ENCODE peak calls at places on chromosomes 3 and 15, in ten cellular contexts. Q, B, E, R, F, U, N, D, Y and S are unnamed samples.

GRCh38 chr3:67719333-67719732 is 64.9 kb upstream of the SUCLG2 start:
- DNase-seq in Q (no peak), B (no peak), E (no peak), R (no peak), F (no peak), U (no peak), N (no peak), D (no peak), Y (no peak), S (no peak)

GRCh38 chr3:66856555-66856954 is 141.6 kb upstream of the KBTBD8 start:
- DNase-seq in Q (no peak), B (no peak), E (no peak), R (no peak), F (no peak), U (no peak), N (no peak), D (no peak), Y (no peak), S (no peak)

GRCh38 chr15:81331600-81331999 is 7.7 kb upstream of the STARD5 start:
- DNase-seq in Q (no peak), B (no peak), E (no peak), R (no peak), F (no peak), U (no peak), N (no peak), D (no peak), Y (no peak), S (no peak)

GRCh38 chr3:87468235-87468634 is 191.9 kb upstream of the POU1F1 start:
- DNase-seq in Q (no peak), B (no peak), E (no peak), R (no peak), F (no peak), U (no peak), N (no peak), D (no peak), Y (no peak), S (no peak)

GRCh38 chr3:59839810-59840515 is 790.1 kb upstream of the CFAP20DC start:
- DNase-seq in Q (no peak), B (no peak), E (no peak), R (no peak), F (no peak), U (no peak), N (no peak), D (no peak), Y (no peak), S (no peak)

GRCh38 chr15:64844576-64845140 is 2.9 kb downstream of the PLEKHO2 start:
- DNase-seq in Q (no peak), B (no peak), E (no peak), R (no peak), F (no peak), U (no peak), N (no peak), D (peak; percentile 54), Y (no peak), S (no peak)

GRCh38 chr3:46959169-46959515 is 17.4 kb downstream of the CCDC12 start:
- DNase-seq in Q (no peak), B (no peak), E (no peak), R (no peak), F (no peak), U (no peak), N (no peak), D (no peak), Y (no peak), S (no peak)

GRCh38 chr3:187952849-187953248 is 201.1 kb upstream of the LPP start:
- DNase-seq in Q (no peak), B (no peak), E (no peak), R (no peak), F (no peak), U (no peak), N (no peak), D (no peak), Y (no peak), S (no peak)

DNA sequence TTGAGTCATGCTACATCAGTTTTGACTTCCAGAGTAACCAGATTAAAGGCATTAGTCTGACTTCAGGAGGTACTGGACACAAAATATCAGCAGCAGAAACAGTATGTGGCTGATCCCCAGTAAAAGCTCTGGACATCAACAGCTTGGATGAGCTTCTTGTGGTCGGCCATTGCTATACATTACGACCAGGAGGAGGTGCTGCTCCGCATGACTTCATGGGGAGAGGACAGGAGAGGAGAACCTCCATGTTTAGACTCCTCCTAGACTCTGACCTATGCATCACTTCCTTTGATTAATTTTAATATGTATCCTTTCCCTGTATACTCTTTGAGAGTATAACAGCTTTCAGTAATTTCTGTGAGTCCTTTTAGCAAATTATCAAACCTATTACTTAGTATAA is 285.6 kb upstream of the ARHGEF26 start:
- DNase-seq in Q (no peak), B (no peak), E (no peak), R (no peak), F (no peak), U (no peak), N (no peak), D (peak; percentile 10), Y (no peak), S (no peak)
- TF ChIP-seq CTCF in Q (no peak), B (no peak), E (no peak), R (no peak), F (no peak), U (no peak), N (peak; percentile 6), D (no peak), Y (no peak), S (no peak)

GRCh38 chr3:72993391-72993790 is 3.2 kb upstream of the PPP4R2 start:
- DNase-seq in Q (no peak), B (no peak), E (no peak), R (no peak), F (no peak), U (no peak), N (no peak), D (no peak), Y (no peak), S (no peak)
- TF ChIP-seq CTCF in Q (no peak), B (no peak), E (no peak), R (no peak), F (no peak), U (no peak), N (no peak), D (no peak), Y (no peak), S (no peak)

GRCh38 chr3:50321844-50322385 is 630 bp downstream of the HYAL2 start:
- DNase-seq in Q (no peak), B (no peak), E (peak; percentile 77), R (no peak), F (peak; percentile 92), U (no peak), N (no peak), D (no peak), Y (no peak), S (no peak)

GRCh38 chr3:50324351-50325144 is 2.0 kb upstream of the HYAL2 start:
- DNase-seq in Q (no peak), B (peak; percentile 66), E (peak; percentile 65), R (peak; percentile 54), F (peak; percentile 90), U (no peak), N (peak; percentile 84), D (peak; percentile 85), Y (no peak), S (peak; percentile 79)

GRCh38 chr3:50323092-50323600 is 601 bp upstream of the HYAL2 start:
- DNase-seq in Q (no peak), B (no peak), E (no peak), R (no peak), F (peak; percentile 79), U (no peak), N (no peak), D (no peak), Y (no peak), S (no peak)

GRCh38 chr3:50322386-50323091 is at the start of gene HYAL2:
- DNase-seq in Q (peak; percentile 67), B (peak; percentile 66), E (no peak), R (no peak), F (peak; percentile 89), U (no peak), N (no peak), D (no peak), Y (peak; percentile 50), S (no peak)

DNA sequence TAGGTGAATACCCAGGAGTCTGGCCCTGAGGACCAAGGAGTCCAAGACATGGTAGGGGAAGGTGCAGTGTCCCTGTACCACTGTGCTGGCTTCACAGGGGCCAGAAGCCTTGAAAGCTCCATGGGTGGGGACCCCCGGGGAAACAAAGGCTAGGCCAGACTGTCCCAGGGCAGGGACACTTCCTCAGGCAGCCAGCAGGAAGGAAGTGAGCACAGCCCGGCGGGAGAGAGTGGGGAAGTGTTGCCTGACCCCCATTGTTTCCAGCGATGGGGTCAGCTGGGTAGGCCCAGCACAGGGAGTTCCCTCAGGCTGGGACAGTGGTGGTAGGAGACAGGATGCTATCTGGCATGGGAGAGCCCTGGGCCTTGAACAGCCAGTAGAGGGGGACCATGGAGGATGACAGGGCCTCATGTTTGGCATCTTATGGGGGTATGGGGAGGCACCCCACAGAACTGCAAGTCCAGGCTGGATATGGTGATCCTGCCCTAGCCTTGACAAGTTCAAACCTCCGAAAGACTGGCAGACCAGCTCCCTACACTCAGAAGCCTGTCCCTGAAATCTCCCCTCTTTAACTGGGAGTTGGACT is 1.2 kb upstream of the HYAL2 start:
- DNase-seq in Q (no peak), B (peak; percentile 43), E (no peak), R (no peak), F (peak; percentile 89), U (no peak), N (no peak), D (no peak), Y (no peak), S (no peak)
- TF ChIP-seq CTCF in Q (no peak), B (no peak), E (no peak), R (no peak), F (no peak), U (no peak), N (no peak), D (no peak), Y (no peak), S (no peak)

GRCh38 chr3:29415824-29416223 is 135.0 kb downstream of the RBMS3 start:
- DNase-seq in Q (no peak), B (no peak), E (no peak), R (no peak), F (no peak), U (no peak), N (no peak), D (no peak), Y (no peak), S (no peak)

GRCh38 chr3:29412117-29412516 is 131.2 kb downstream of the RBMS3 start:
- DNase-seq in Q (no peak), B (no peak), E (no peak), R (no peak), F (no peak), U (no peak), N (no peak), D (no peak), Y (no peak), S (no peak)

GRCh38 chr3:29420106-29420505 is 139.2 kb downstream of the RBMS3 start:
- DNase-seq in Q (no peak), B (peak; percentile 26), E (no peak), R (no peak), F (no peak), U (no peak), N (no peak), D (no peak), Y (no peak), S (no peak)

GRCh38 chr3:29410660-29411405 is 130.0 kb downstream of the RBMS3 start:
- DNase-seq in Q (no peak), B (no peak), E (no peak), R (no peak), F (no peak), U (no peak), N (no peak), D (no peak), Y (no peak), S (no peak)

DNA sequence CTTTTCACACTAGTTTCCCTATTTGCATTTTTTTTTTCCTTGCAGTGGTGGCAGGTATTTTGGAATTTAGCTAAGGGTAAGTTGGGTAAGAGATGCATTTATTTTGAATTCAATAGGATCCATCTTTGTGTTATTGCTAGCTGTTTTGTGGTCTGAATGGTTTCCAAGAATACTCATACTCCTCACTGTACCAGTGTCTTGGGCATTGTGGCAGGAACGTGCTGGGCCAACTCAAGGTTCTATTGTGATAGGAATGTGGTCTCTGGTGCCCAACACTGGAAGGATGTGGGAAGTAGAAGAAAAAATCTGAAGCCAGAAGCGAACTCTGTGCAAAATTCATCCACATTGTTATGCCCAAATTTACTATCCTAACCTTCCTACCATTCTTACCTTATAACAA is 135.6 kb downstream of the RBMS3 start:
- DNase-seq in Q (no peak), B (no peak), E (no peak), R (no peak), F (no peak), U (no peak), N (no peak), D (no peak), Y (no peak), S (no peak)
- TF ChIP-seq CTCF in Q (no peak), B (no peak), E (no peak), R (no peak), F (no peak), U (no peak), N (no peak), D (no peak), Y (no peak), S (no peak)